ENCODE peak calls at places on chromosomes 6 and 20, in seven cellular contexts. R is HFFc6; T is esophagus squamous epithelium; O is ovary; P is endothelial cell; Q is CD8-positive, alpha-beta T cell; V is mesothelial cell of epicardium. N is an unnamed sample.

GRCh38 chr20:20492521-20493334 is 124.8 kb downstream of the INSM1 start:
- DNase-seq in T (no peak), V (no peak), R (no peak), Q (no peak), O (no peak), P (peak), N (no peak)

GRCh38 chr20:10190456-10190855 is 28.2 kb upstream of the SNAP25 start:
- DNase-seq in P (no peak), T (no peak), Q (no peak), R (no peak), V (no peak), O (no peak), N (no peak)

GRCh38 chr20:36336838-36337478 is 30.8 kb downstream of the DLGAP4 start:
- DNase-seq in O (no peak), T (no peak), P (no peak), Q (no peak), V (no peak), R (no peak), N (no peak)

GRCh38 chr6:105692630-105693212 is 289.8 kb upstream of the PREP start:
- DNase-seq in V (no peak), T (no peak), Q (no peak), O (no peak), P (no peak), R (no peak), N (no peak)

GRCh38 chr6:8707956-8708772 is 272.8 kb upstream of the SLC35B3 start:
- DNase-seq in R (peak), Q (no peak), T (no peak), O (no peak), V (no peak), P (no peak), N (peak)

GRCh38 chr6:79070206-79070825 is 7.7 kb downstream of the PHIP start:
- DNase-seq in Q (no peak), R (no peak), T (no peak), V (no peak), O (no peak), P (no peak), N (no peak)

GRCh38 chr6:34027445-34027936 is 118.4 kb downstream of the GRM4 start:
- DNase-seq in Q (peak), P (peak), O (peak), T (no peak), R (peak), V (peak), N (peak)

GRCh38 chr20:25178563-25179438 is 16.7 kb upstream of the ENTPD6 start:
- DNase-seq in O (no peak), R (peak), V (no peak), T (no peak), P (peak), Q (no peak), N (peak)

GRCh38 chr6:72414648-72415047 is 207.2 kb upstream of the KCNQ5 start:
- DNase-seq in P (no peak), R (no peak), Q (no peak), V (no peak), O (no peak), T (no peak), N (no peak)

GRCh38 chr20:48166082-48166835 is 381.0 kb upstream of the SULF2 start:
- DNase-seq in P (no peak), T (no peak), R (no peak), Q (no peak), V (no peak), O (peak), N (no peak)

GRCh38 chr6:51473996-51474975 is 613.1 kb downstream of the PKHD1 start:
- DNase-seq in P (no peak), T (no peak), O (no peak), Q (no peak), R (no peak), V (no peak), N (peak)

GRCh38 chr6:85436408-85436807 is 13.5 kb upstream of the NT5E start:
- DNase-seq in V (no peak), R (no peak), O (no peak), Q (no peak), T (no peak), P (no peak), N (no peak)

GRCh38 chr20:24535956-24536730 is 66.7 kb downstream of the SYNDIG1 start:
- DNase-seq in V (no peak), P (no peak), O (no peak), T (no peak), Q (no peak), R (no peak), N (no peak)

GRCh38 chr6:157424491-157425020 is 43.6 kb downstream of the ZDHHC14 start:
- DNase-seq in R (no peak), P (no peak), T (no peak), O (no peak), V (no peak), Q (no peak), N (no peak)

GRCh38 chr20:56628015-56628872 is 862 bp upstream of the TFAP2C start:
- DNase-seq in Q (no peak), O (no peak), V (no peak), R (no peak), T (no peak), P (peak), N (no peak)
- TF ChIP-seq CTCF in Q (no peak), O (no peak), V (no peak), R (no peak), T (no peak), P (no peak), N (no peak)

DNA sequence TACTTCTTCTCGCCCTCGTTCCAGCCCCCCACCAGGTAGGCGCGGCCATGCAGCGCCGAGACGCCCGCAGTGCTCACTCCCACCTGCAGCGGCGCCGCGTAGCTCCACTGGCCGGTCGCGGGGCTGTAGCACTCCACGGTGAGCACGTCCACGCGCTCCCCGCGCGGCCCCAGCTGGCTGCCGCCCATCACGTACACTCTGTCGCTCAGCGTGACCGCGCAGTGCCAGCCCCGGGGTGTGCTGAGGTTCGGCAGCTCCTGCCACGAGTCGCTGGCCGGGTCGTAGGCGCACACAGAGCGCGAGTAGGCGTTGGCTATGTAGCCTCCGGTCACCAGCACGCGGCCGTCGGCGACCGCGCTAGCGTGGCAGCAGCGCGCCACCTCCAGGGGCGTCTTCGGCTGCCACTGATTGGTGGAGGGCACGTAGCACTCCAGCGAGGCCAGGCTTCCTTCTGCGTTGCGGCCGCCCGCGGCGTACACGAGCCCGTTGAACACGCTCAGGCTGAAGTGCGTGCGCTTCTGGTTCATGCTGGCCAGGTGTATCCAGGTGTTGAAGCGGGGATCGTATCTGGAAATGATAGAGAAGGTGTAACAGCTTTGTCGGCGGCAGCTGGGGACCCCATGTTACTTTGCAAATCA is 13.7 kb downstream of the KLHL31 start:
- DNase-seq in V (peak), P (peak), R (no peak), O (peak), Q (peak), T (peak), N (peak)
- TF ChIP-seq CTCF in V (no peak), P (no peak), R (no peak), O (no peak), Q (no peak), T (peak), N (peak)

DNA sequence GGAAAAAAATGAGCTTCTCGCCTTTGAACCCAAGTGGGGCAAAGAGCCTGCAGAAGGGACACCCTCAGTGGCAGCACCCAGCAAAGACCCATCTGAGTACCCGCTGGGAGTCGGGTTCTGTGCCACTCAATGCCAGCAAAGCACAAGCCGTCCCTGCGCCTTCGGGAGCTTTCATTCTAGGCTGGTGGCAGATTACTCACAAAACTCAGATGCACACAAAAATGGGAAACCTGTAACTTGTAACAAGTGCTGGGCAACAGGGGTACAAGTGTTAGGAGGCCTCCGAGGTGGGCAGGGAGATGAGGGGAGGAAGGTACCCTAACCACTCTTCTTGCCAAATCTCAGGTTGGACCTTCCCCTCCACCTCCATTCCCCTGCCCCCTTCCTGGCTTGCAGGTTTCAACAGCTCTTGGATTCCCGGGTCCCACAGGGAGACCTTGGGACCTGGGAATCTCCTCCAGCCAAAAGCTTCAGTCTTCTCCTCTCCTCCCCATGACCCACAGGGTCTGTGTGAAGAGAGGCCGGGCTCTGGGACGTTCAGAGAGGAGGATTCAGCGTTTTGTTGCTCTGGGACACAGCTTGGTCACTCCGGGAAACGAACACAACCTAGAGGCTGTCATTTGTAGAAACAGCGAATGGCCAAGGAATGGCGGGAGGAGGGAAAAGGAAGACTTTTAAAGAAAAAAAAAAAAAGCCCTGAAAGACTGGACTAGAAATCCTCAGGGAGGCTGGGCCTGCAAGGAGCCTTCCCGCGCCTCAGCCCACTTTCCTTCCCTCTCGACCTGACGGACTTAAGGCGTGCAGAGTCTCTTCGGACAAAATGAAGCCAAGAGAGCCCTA is 1.2 kb upstream of the PARD6B start:
- DNase-seq in P (no peak), R (peak), T (no peak), O (no peak), Q (no peak), V (no peak), N (no peak)
- TF ChIP-seq CTCF in P (no peak), R (no peak), T (no peak), O (no peak), Q (no peak), V (no peak), N (no peak)

GRCh38 chr20:57329608-57330221 is at the start of gene SPO11:
- DNase-seq in O (no peak), T (no peak), V (no peak), R (no peak), Q (no peak), P (peak), N (no peak)
- TF ChIP-seq CTCF in O (no peak), T (no peak), V (no peak), R (peak), Q (no peak), P (peak), N (peak)

DNA sequence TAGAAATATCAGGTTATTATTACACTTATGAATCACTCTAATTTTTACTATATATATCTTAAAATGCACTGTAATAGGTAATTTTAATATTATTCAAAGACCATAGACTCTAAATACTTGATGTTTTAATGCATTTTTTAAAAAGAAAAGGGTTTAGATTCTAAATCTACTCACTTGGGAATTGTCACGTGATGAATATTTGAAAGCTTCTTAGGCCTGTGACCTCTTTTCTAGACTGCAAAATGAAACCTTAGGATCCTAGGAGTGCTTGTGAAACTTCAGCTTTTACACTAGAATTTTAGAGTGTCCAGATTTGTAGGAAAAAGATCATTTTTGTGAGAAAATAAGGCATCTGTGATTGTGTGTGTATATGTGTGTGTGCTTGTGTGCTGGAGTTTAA is 318.0 kb downstream of the HTR1B start:
- DNase-seq in Q (no peak), O (no peak), R (no peak), V (no peak), P (no peak), T (no peak), N (no peak)
- TF ChIP-seq CTCF in Q (no peak), O (no peak), R (no peak), V (no peak), P (no peak), T (no peak), N (no peak)